ENCODE peak calls at places on chromosomes 1 and 21, in four cellular contexts. G, A, U and W are unnamed samples.

GRCh38 chr21:14376854-14377253 is 6.1 kb downstream of the HSPA13 start:
- DNase-seq in G (no peak), A (no peak), U (no peak), W (no peak)

GRCh38 chr1:208165659-208166058 is 78.5 kb downstream of the PLXNA2 start:
- DNase-seq in G (no peak), A (no peak), U (no peak), W (no peak)

GRCh38 chr1:218521414-218522169 is 176.5 kb downstream of the TGFB2 start:
- DNase-seq in G (peak), A (no peak), U (peak), W (peak)

GRCh38 chr1:41102653-41103052 is 81.1 kb upstream of the SLFNL1 start:
- DNase-seq in G (no peak), A (no peak), U (no peak), W (no peak)

GRCh38 chr1:97849350-97850339 is 71.2 kb downstream of the DPYD start:
- DNase-seq in G (no peak), A (no peak), U (no peak), W (no peak)

GRCh38 chr1:243946946-243947345 is 96.9 kb upstream of the AKT3 start:
- DNase-seq in G (no peak), A (no peak), U (no peak), W (no peak)

GRCh38 chr1:229370601-229371021 is 27.8 kb upstream of the CCSAP start:
- DNase-seq in G (no peak), A (peak), U (peak), W (peak)

GRCh38 chr1:37176269-37176668 is 142.0 kb upstream of the GRIK3 start:
- DNase-seq in G (no peak), A (no peak), U (no peak), W (no peak)

GRCh38 chr1:21232044-21232443 is 55.3 kb upstream of the EIF4G3 start:
- DNase-seq in G (peak), A (no peak), U (peak), W (no peak)

GRCh38 chr1:151710187-151710586 is 6.4 kb downstream of the CELF3 start:
- DNase-seq in G (peak), A (no peak), U (no peak), W (no peak)

GRCh38 chr1:13701274-13701650 is 1.3 kb downstream of the PRDM2 start:
- DNase-seq in G (no peak), A (no peak), U (no peak), W (no peak)

GRCh38 chr1:165595561-165595960 is 35.5 kb upstream of the MGST3 start:
- DNase-seq in G (no peak), A (no peak), U (no peak), W (no peak)

GRCh38 chr1:236287757-236288619 is 6.2 kb upstream of the ERO1B start:
- DNase-seq in G (peak), A (no peak), U (no peak), W (no peak)

GRCh38 chr1:3708696-3709246 is 43.5 kb upstream of the CCDC27 start:
- DNase-seq in G (peak), A (no peak), U (no peak), W (no peak)